ENCODE peak calls at places on chromosomes 3 and 15, in four cellular contexts. A is MM.1S, K is colonic mucosa, W is H1. Z is an unnamed sample. For H3K9me3, the result is how much of the 10 kb centered on the place peaks cover.

GRCh38 chr3:116302087-116302747 is 143.1 kb downstream of the LSAMP start:
- DNase-seq in A (no peak), K (no peak), W (no peak), Z (peak)

GRCh38 chr3:46209751-46210470 is 1.8 kb upstream of the CCR1 start:
- DNase-seq in A (peak), K (no peak), W (no peak), Z (peak)

GRCh38 chr15:60390931-60391501 is 6.8 kb downstream of the ANXA2 start:
- DNase-seq in A (no peak), K (peak), W (no peak), Z (peak)

GRCh38 chr15:58852347-58852746 is 81.1 kb downstream of the SLTM start:
- DNase-seq in A (no peak), K (no peak), W (no peak), Z (no peak)

GRCh38 chr3:197847866-197848401 is 56.9 kb downstream of the LRCH3 start:
- DNase-seq in A (peak), K (peak), W (no peak), Z (no peak)

GRCh38 chr3:56633602-56634371 is 49.3 kb downstream of the TASOR start:
- DNase-seq in A (no peak), K (no peak), W (no peak), Z (no peak)

GRCh38 chr3:105511031-105511430 is 144.3 kb downstream of the ALCAM start:
- DNase-seq in A (no peak), K (no peak), W (no peak), Z (no peak)

GRCh38 chr3:127524300-127524896 is 66.1 kb downstream of the TPRA1 start:
- DNase-seq in A (no peak), K (no peak), W (no peak), Z (no peak)

GRCh38 chr3:69353492-69353891 is 32.4 kb downstream of the FRMD4B start:
- DNase-seq in A (no peak), K (no peak), W (no peak), Z (no peak)

GRCh38 chr3:186277268-186277909 is 84.6 kb downstream of the DGKG start:
- DNase-seq in A (no peak), K (no peak), W (no peak), Z (peak)

GRCh38 chr3:94176886-94177285 is 114.0 kb downstream of the NSUN3 start:
- DNase-seq in A (no peak), K (no peak), W (no peak), Z (peak)

GRCh38 chr3:72968280-72968679 is 28.3 kb upstream of the PPP4R2 start:
- DNase-seq in A (no peak), K (no peak), W (no peak), Z (no peak)

GRCh38 chr15:39213385-39213840 is 367.5 kb upstream of the THBS1 start:
- DNase-seq in A (no peak), K (no peak), W (peak), Z (peak)

GRCh38 chr15:98926236-98926635 is 81.4 kb downstream of the PGPEP1L start:
- DNase-seq in A (no peak), K (no peak), W (no peak), Z (no peak)

GRCh38 chr3:101829066-101829830 is 20.1 kb upstream of the NFKBIZ start:
- DNase-seq in A (no peak), K (peak), W (no peak), Z (peak)

GRCh38 chr3:178100881-178101280 is 435.4 kb upstream of the KCNMB2 start:
- DNase-seq in A (no peak), K (no peak), W (no peak), Z (no peak)

GRCh38 chr3:10531031-10531430 is 25.6 kb upstream of the ATP2B2 start:
- DNase-seq in A (no peak), K (peak), W (no peak), Z (no peak)

GRCh38 chr3:130609580-130609979 is 92.6 kb downstream of the COL6A6 start:
- DNase-seq in A (no peak), K (no peak), W (no peak), Z (peak)

GRCh38 chr15:36130641-36131310 is 448.6 kb upstream of the CDIN1 start:
- DNase-seq in A (no peak), K (no peak), W (no peak), Z (peak)

GRCh38 chr3:182007441-182007840 is 295.7 kb downstream of the SOX2 start:
- DNase-seq in A (no peak), K (no peak), W (no peak), Z (no peak)

GRCh38 chr3:30453364-30454039 is 152.9 kb upstream of the TGFBR2 start:
- DNase-seq in A (no peak), K (no peak), W (no peak), Z (no peak)

GRCh38 chr3:100400424-100400781 is 486 bp downstream of the TOMM70 start:
- DNase-seq in A (peak), K (no peak), W (no peak), Z (peak)

GRCh38 chr3:8817486-8817885 is 48.1 kb upstream of the OXTR start:
- DNase-seq in A (no peak), K (no peak), W (no peak), Z (no peak)

GRCh38 chr3:21781371-21781770 is 30.4 kb upstream of the ZNF385D start:
- DNase-seq in A (no peak), K (no peak), W (no peak), Z (no peak)

GRCh38 chr15:41843571-41843970 is 4.9 kb downstream of the PLA2G4B start:
- DNase-seq in A (no peak), K (no peak), W (no peak), Z (no peak)

GRCh38 chr15:93467327-93467726 is 378.3 kb upstream of the RGMA start:
- DNase-seq in A (no peak), K (peak), W (no peak), Z (no peak)

GRCh38 chr3:108838411-108838810 is 15.8 kb downstream of the TRAT1 start:
- DNase-seq in A (no peak), K (no peak), W (no peak), Z (no peak)

GRCh38 chr3:147410518-147411234 is 1.5 kb downstream of the ZIC1 start:
- DNase-seq in A (no peak), K (no peak), W (no peak), Z (no peak)

GRCh38 chr3:139935071-139935865 is at the start of gene CLSTN2:
- DNase-seq in A (peak), K (peak), W (no peak), Z (peak)

GRCh38 chr3:29466442-29466841 is 185.6 kb downstream of the RBMS3 start:
- DNase-seq in A (no peak), K (no peak), W (no peak), Z (no peak)

GRCh38 chr15:48862705-48863104 is 15.2 kb upstream of the EID1 start:
- DNase-seq in A (peak), K (no peak), W (no peak), Z (no peak)

GRCh38 chr15:89429986-89430385 is 66.4 kb downstream of the RHCG start:
- DNase-seq in A (no peak), K (no peak), W (no peak), Z (no peak)

GRCh38 chr3:99862208-99862607 is 44.5 kb downstream of the CMSS1 start:
- DNase-seq in A (no peak), K (no peak), W (no peak), Z (peak)

GRCh38 chr3:156630081-156630772 is 44.2 kb upstream of the TIPARP start:
- DNase-seq in A (no peak), K (no peak), W (no peak), Z (peak)

GRCh38 chr15:36579792-36580431 is 486 bp downstream of the CDIN1 start:
- DNase-seq in A (peak), K (no peak), W (no peak), Z (peak)

GRCh38 chr15:42059661-42060476 is 34.5 kb downstream of the PLA2G4D start:
- DNase-seq in A (peak), K (peak), W (no peak), Z (peak)

GRCh38 chr15:94791008-94791407 is 559.6 kb downstream of the MCTP2 start:
- DNase-seq in A (no peak), K (no peak), W (no peak), Z (no peak)

GRCh38 chr15:68484696-68485400 is 52.9 kb upstream of the ITGA11 start:
- DNase-seq in A (no peak), K (no peak), W (no peak), Z (peak)

GRCh38 chr3:51662456-51662855 is 8.6 kb upstream of the TEX264 start:
- DNase-seq in A (no peak), K (no peak), W (no peak), Z (no peak)
- H3K9ac ChIP-seq in A (no peak), K (no peak), W (no peak), Z (no peak)

DNA sequence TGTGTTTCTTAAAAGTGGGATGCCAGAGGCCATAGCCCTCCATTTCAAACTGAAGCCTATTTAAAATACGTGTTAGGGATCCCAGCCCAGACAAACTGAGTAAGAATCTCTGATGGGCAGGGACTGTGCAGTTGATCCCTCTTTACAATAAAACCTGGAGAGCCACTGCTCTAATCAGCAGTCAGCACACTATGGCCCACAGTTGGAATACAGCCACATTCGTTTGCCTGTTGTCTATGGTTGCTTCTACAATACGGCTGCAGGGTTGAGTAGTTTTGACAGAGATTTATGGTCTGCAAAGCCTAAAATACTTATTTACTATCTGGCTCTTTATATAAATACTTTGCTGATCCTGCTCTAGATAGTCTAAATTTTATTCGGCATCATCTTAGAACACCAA is 32.4 kb downstream of the TJP1 start:
- DNase-seq in A (no peak), K (no peak), W (no peak), Z (no peak)
- H3K9me3 ChIP-seq in A (under half), K (under half), W (under half), Z (under half)

GRCh38 chr3:32423534-32423933 is 31.9 kb downstream of the CMTM7 start:
- DNase-seq in A (peak), K (no peak), W (no peak), Z (no peak)
- H3K9ac ChIP-seq in A (peak), K (no peak), W (no peak), Z (no peak)

GRCh38 chr3:142288032-142288638 is 62.8 kb upstream of the GK5 start:
- DNase-seq in A (no peak), K (no peak), W (no peak), Z (no peak)
- H3K9me3 ChIP-seq in A (under half), K (under half), W (under half), Z (under half)

Z was measured in adipocyte.